ENCODE peak calls at places on chromosomes 5 and 9, in five cellular contexts. J is skeletal muscle cell, N is left cardiac atrium, U is AG04450, R is GM04504. K is an unnamed sample.

GRCh38 chr9:124473310-124473709 is 23.1 kb downstream of the ADGRD2 start:
- DNase-seq in J (no peak), N (no peak), R (no peak), U (no peak), K (no peak)

GRCh38 chr9:95801797-95802196 is 73.7 kb upstream of the ERCC6L2 start:
- DNase-seq in U (no peak), N (no peak), J (no peak), R (no peak), K (no peak)

GRCh38 chr5:174064171-174064570 is 18.7 kb downstream of the NSG2 start:
- DNase-seq in J (no peak), N (no peak), R (no peak), U (no peak), K (no peak)

GRCh38 chr5:14167211-14167845 is 24.2 kb downstream of the TRIO start:
- DNase-seq in N (no peak), J (no peak), R (no peak), U (no peak), K (no peak)

GRCh38 chr9:99825158-99826046 is 3.7 kb downstream of the NR4A3 start:
- DNase-seq in N (peak; percentile 25), R (no peak), J (no peak), U (no peak), K (no peak)

GRCh38 chr9:136511670-136512592 is 29.1 kb upstream of the SEC16A start:
- DNase-seq in N (peak; percentile 93), R (no peak), J (no peak), U (no peak), K (peak; percentile 55)

GRCh38 chr5:172853355-172853975 is 19.4 kb downstream of the ERGIC1 start:
- DNase-seq in U (no peak), J (no peak), N (no peak), R (no peak), K (no peak)

GRCh38 chr5:15002791-15003190 is 131.2 kb upstream of the ANKH start:
- DNase-seq in U (no peak), N (no peak), J (no peak), R (no peak), K (no peak)

GRCh38 chr5:53323943-53324642 is 156.3 kb upstream of the FST start:
- DNase-seq in U (no peak), J (no peak), N (no peak), R (no peak), K (no peak)

GRCh38 chr5:130715541-130715940 is 449.5 kb downstream of the HINT1 start:
- DNase-seq in U (no peak), N (no peak), J (peak; percentile 61), R (no peak), K (no peak)

GRCh38 chr5:10227396-10227795 is 22.3 kb downstream of the ATPSCKMT start:
- DNase-seq in J (peak; percentile 64), R (no peak), N (no peak), U (no peak), K (no peak)

GRCh38 chr9:98295824-98296223 is 40.4 kb upstream of the TBC1D2 start:
- DNase-seq in U (no peak), N (no peak), R (no peak), J (no peak), K (no peak)

GRCh38 chr5:148912714-148913398 is 86.4 kb downstream of the ADRB2 start:
- DNase-seq in R (peak; percentile 95), U (peak; percentile 91), J (peak; percentile 89), N (peak; percentile 33), K (no peak)

GRCh38 chr5:116375926-116376325 is 198.7 kb downstream of the SEMA6A start:
- DNase-seq in N (no peak), J (no peak), U (no peak), R (no peak), K (peak; percentile 74)

K was measured in psoas muscle.